ENCODE peak calls at places on chromosomes 4 and X, in eight cellular contexts. One of them, this sample, is unnamed.

GRCh38 chr4:36243355-36244256 is 708 bp downstream of the ARAP2 start:
- DNase-seq in pons: peak
- DNase-seq in neural crest cell: peak
- DNase-seq in HTR-8/SVneo: peak
- DNase-seq in DMS53: peak
- DNase-seq in A673: peak
- DNase-seq in fibroblast of pulmonary artery: peak
- DNase-seq in stimulated activated CD8-positive, alpha-beta memory T cell treated with anti-CD3 and anti-CD28 coated beads, Interleukin-2, amount 100 ng/mL, for 48 hours: peak
- DNase-seq in this sample: peak

GRCh38 chrX:96906741-96907140 is 23.0 kb downstream of the RPA4 start:
- DNase-seq in pons: no peak
- DNase-seq in neural crest cell: no peak
- DNase-seq in HTR-8/SVneo: no peak
- DNase-seq in DMS53: no peak
- DNase-seq in A673: no peak
- DNase-seq in fibroblast of pulmonary artery: peak
- DNase-seq in stimulated activated CD8-positive, alpha-beta memory T cell treated with anti-CD3 and anti-CD28 coated beads, Interleukin-2, amount 100 ng/mL, for 48 hours: no peak
- DNase-seq in this sample: no peak

GRCh38 chrX:38166478-38167083 is 54.1 kb downstream of the SRPX start:
- DNase-seq in pons: peak
- DNase-seq in neural crest cell: peak
- DNase-seq in HTR-8/SVneo: peak
- DNase-seq in DMS53: peak
- DNase-seq in A673: peak
- DNase-seq in fibroblast of pulmonary artery: peak
- DNase-seq in stimulated activated CD8-positive, alpha-beta memory T cell treated with anti-CD3 and anti-CD28 coated beads, Interleukin-2, amount 100 ng/mL, for 48 hours: no peak
- DNase-seq in this sample: no peak

GRCh38 chr4:6892190-6892908 is 17.3 kb upstream of the TBC1D14 start:
- DNase-seq in pons: peak
- DNase-seq in neural crest cell: peak
- DNase-seq in HTR-8/SVneo: no peak
- DNase-seq in DMS53: no peak
- DNase-seq in A673: no peak
- DNase-seq in fibroblast of pulmonary artery: peak
- DNase-seq in stimulated activated CD8-positive, alpha-beta memory T cell treated with anti-CD3 and anti-CD28 coated beads, Interleukin-2, amount 100 ng/mL, for 48 hours: no peak
- DNase-seq in this sample: no peak

GRCh38 chrX:120238947-120239346 is 11.7 kb upstream of the ZBTB33 start:
- DNase-seq in pons: no peak
- DNase-seq in neural crest cell: no peak
- DNase-seq in HTR-8/SVneo: no peak
- DNase-seq in DMS53: no peak
- DNase-seq in A673: no peak
- DNase-seq in fibroblast of pulmonary artery: no peak
- DNase-seq in stimulated activated CD8-positive, alpha-beta memory T cell treated with anti-CD3 and anti-CD28 coated beads, Interleukin-2, amount 100 ng/mL, for 48 hours: no peak
- DNase-seq in this sample: no peak

GRCh38 chr4:155120536-155120935 is 87.9 kb upstream of the NPY2R start:
- DNase-seq in pons: no peak
- DNase-seq in neural crest cell: no peak
- DNase-seq in HTR-8/SVneo: no peak
- DNase-seq in DMS53: no peak
- DNase-seq in A673: no peak
- DNase-seq in fibroblast of pulmonary artery: no peak
- DNase-seq in stimulated activated CD8-positive, alpha-beta memory T cell treated with anti-CD3 and anti-CD28 coated beads, Interleukin-2, amount 100 ng/mL, for 48 hours: no peak
- DNase-seq in this sample: no peak

GRCh38 chr4:159297088-159297487 is 194.2 kb downstream of the RAPGEF2 start:
- DNase-seq in pons: peak
- DNase-seq in neural crest cell: no peak
- DNase-seq in HTR-8/SVneo: no peak
- DNase-seq in DMS53: peak
- DNase-seq in A673: no peak
- DNase-seq in fibroblast of pulmonary artery: no peak
- DNase-seq in stimulated activated CD8-positive, alpha-beta memory T cell treated with anti-CD3 and anti-CD28 coated beads, Interleukin-2, amount 100 ng/mL, for 48 hours: no peak
- DNase-seq in this sample: no peak

GRCh38 chr4:5639556-5639955 is 68.8 kb downstream of the EVC2 start:
- DNase-seq in pons: no peak
- DNase-seq in neural crest cell: no peak
- DNase-seq in HTR-8/SVneo: no peak
- DNase-seq in DMS53: no peak
- DNase-seq in A673: no peak
- DNase-seq in fibroblast of pulmonary artery: no peak
- DNase-seq in stimulated activated CD8-positive, alpha-beta memory T cell treated with anti-CD3 and anti-CD28 coated beads, Interleukin-2, amount 100 ng/mL, for 48 hours: no peak
- DNase-seq in this sample: no peak

GRCh38 chrX:100677616-100678181 is 33.7 kb downstream of the SRPX2 start:
- DNase-seq in pons: no peak
- DNase-seq in neural crest cell: no peak
- DNase-seq in HTR-8/SVneo: no peak
- DNase-seq in DMS53: no peak
- DNase-seq in A673: no peak
- DNase-seq in fibroblast of pulmonary artery: peak
- DNase-seq in stimulated activated CD8-positive, alpha-beta memory T cell treated with anti-CD3 and anti-CD28 coated beads, Interleukin-2, amount 100 ng/mL, for 48 hours: no peak
- DNase-seq in this sample: no peak

GRCh38 chr4:152939655-152940054 is 3.5 kb downstream of the FHDC1 start:
- DNase-seq in pons: no peak
- DNase-seq in neural crest cell: no peak
- DNase-seq in HTR-8/SVneo: no peak
- DNase-seq in DMS53: no peak
- DNase-seq in A673: no peak
- DNase-seq in fibroblast of pulmonary artery: no peak
- DNase-seq in stimulated activated CD8-positive, alpha-beta memory T cell treated with anti-CD3 and anti-CD28 coated beads, Interleukin-2, amount 100 ng/mL, for 48 hours: no peak
- DNase-seq in this sample: no peak

GRCh38 chr4:134544303-134544761 is 342.7 kb upstream of the PABPC4L start:
- DNase-seq in pons: no peak
- DNase-seq in neural crest cell: no peak
- DNase-seq in HTR-8/SVneo: peak
- DNase-seq in DMS53: peak
- DNase-seq in A673: no peak
- DNase-seq in fibroblast of pulmonary artery: peak
- DNase-seq in stimulated activated CD8-positive, alpha-beta memory T cell treated with anti-CD3 and anti-CD28 coated beads, Interleukin-2, amount 100 ng/mL, for 48 hours: no peak
- DNase-seq in this sample: no peak

GRCh38 chr4:111959202-111959601 is 186.1 kb upstream of the FAM241A start:
- DNase-seq in pons: no peak
- DNase-seq in neural crest cell: no peak
- DNase-seq in HTR-8/SVneo: peak
- DNase-seq in DMS53: peak
- DNase-seq in A673: peak
- DNase-seq in fibroblast of pulmonary artery: peak
- DNase-seq in stimulated activated CD8-positive, alpha-beta memory T cell treated with anti-CD3 and anti-CD28 coated beads, Interleukin-2, amount 100 ng/mL, for 48 hours: no peak
- DNase-seq in this sample: no peak

GRCh38 chrX:40189018-40189417 is 91.3 kb upstream of the BCOR start:
- DNase-seq in pons: no peak
- DNase-seq in neural crest cell: no peak
- DNase-seq in HTR-8/SVneo: no peak
- DNase-seq in DMS53: no peak
- DNase-seq in A673: peak
- DNase-seq in fibroblast of pulmonary artery: peak
- DNase-seq in stimulated activated CD8-positive, alpha-beta memory T cell treated with anti-CD3 and anti-CD28 coated beads, Interleukin-2, amount 100 ng/mL, for 48 hours: no peak
- DNase-seq in this sample: no peak

GRCh38 chrX:65610040-65610439 is 57.4 kb upstream of the MSN start:
- DNase-seq in pons: no peak
- DNase-seq in neural crest cell: no peak
- DNase-seq in HTR-8/SVneo: no peak
- DNase-seq in DMS53: no peak
- DNase-seq in A673: peak
- DNase-seq in fibroblast of pulmonary artery: peak
- DNase-seq in stimulated activated CD8-positive, alpha-beta memory T cell treated with anti-CD3 and anti-CD28 coated beads, Interleukin-2, amount 100 ng/mL, for 48 hours: no peak
- DNase-seq in this sample: no peak

GRCh38 chr4:39713691-39714090 is 15.8 kb downstream of the UBE2K start:
- DNase-seq in pons: no peak
- DNase-seq in neural crest cell: no peak
- DNase-seq in HTR-8/SVneo: no peak
- DNase-seq in DMS53: no peak
- DNase-seq in A673: no peak
- DNase-seq in fibroblast of pulmonary artery: peak
- DNase-seq in stimulated activated CD8-positive, alpha-beta memory T cell treated with anti-CD3 and anti-CD28 coated beads, Interleukin-2, amount 100 ng/mL, for 48 hours: no peak
- DNase-seq in this sample: no peak

GRCh38 chrX:95056901-95057300 is 1382.9 kb downstream of the FAM133A start:
- DNase-seq in pons: peak
- DNase-seq in neural crest cell: no peak
- DNase-seq in HTR-8/SVneo: no peak
- DNase-seq in DMS53: peak
- DNase-seq in A673: no peak
- DNase-seq in fibroblast of pulmonary artery: peak
- DNase-seq in stimulated activated CD8-positive, alpha-beta memory T cell treated with anti-CD3 and anti-CD28 coated beads, Interleukin-2, amount 100 ng/mL, for 48 hours: no peak
- DNase-seq in this sample: no peak

GRCh38 chr4:102501176-102501634 is at the start of gene NFKB1:
- DNase-seq in pons: no peak
- DNase-seq in neural crest cell: peak
- DNase-seq in HTR-8/SVneo: peak
- DNase-seq in DMS53: peak
- DNase-seq in A673: peak
- DNase-seq in fibroblast of pulmonary artery: peak
- DNase-seq in stimulated activated CD8-positive, alpha-beta memory T cell treated with anti-CD3 and anti-CD28 coated beads, Interleukin-2, amount 100 ng/mL, for 48 hours: peak
- DNase-seq in this sample: peak

GRCh38 chrX:99469439-99469838 is 940.6 kb downstream of the PCDH19 start:
- DNase-seq in pons: no peak
- DNase-seq in neural crest cell: no peak
- DNase-seq in HTR-8/SVneo: no peak
- DNase-seq in DMS53: no peak
- DNase-seq in A673: no peak
- DNase-seq in fibroblast of pulmonary artery: no peak
- DNase-seq in stimulated activated CD8-positive, alpha-beta memory T cell treated with anti-CD3 and anti-CD28 coated beads, Interleukin-2, amount 100 ng/mL, for 48 hours: no peak
- DNase-seq in this sample: no peak

GRCh38 chrX:104432321-104432720 is 133.7 kb upstream of the IL1RAPL2 start:
- DNase-seq in pons: no peak
- DNase-seq in neural crest cell: no peak
- DNase-seq in HTR-8/SVneo: no peak
- DNase-seq in DMS53: peak
- DNase-seq in A673: no peak
- DNase-seq in fibroblast of pulmonary artery: no peak
- DNase-seq in stimulated activated CD8-positive, alpha-beta memory T cell treated with anti-CD3 and anti-CD28 coated beads, Interleukin-2, amount 100 ng/mL, for 48 hours: no peak
- DNase-seq in this sample: no peak

GRCh38 chr4:153465922-153466636 is at the start of gene TMEM131L:
- DNase-seq in pons: peak
- DNase-seq in neural crest cell: peak
- DNase-seq in HTR-8/SVneo: peak
- DNase-seq in DMS53: peak
- DNase-seq in A673: peak
- DNase-seq in fibroblast of pulmonary artery: peak
- DNase-seq in stimulated activated CD8-positive, alpha-beta memory T cell treated with anti-CD3 and anti-CD28 coated beads, Interleukin-2, amount 100 ng/mL, for 48 hours: peak
- DNase-seq in this sample: peak

GRCh38 chr4:29708473-29708872 is 1011.7 kb upstream of the PCDH7 start:
- DNase-seq in pons: no peak
- DNase-seq in neural crest cell: no peak
- DNase-seq in HTR-8/SVneo: peak
- DNase-seq in DMS53: peak
- DNase-seq in A673: peak
- DNase-seq in fibroblast of pulmonary artery: peak
- DNase-seq in stimulated activated CD8-positive, alpha-beta memory T cell treated with anti-CD3 and anti-CD28 coated beads, Interleukin-2, amount 100 ng/mL, for 48 hours: no peak
- DNase-seq in this sample: no peak

GRCh38 chr4:10186228-10187214 is 69.9 kb upstream of the WDR1 start:
- DNase-seq in pons: peak
- DNase-seq in neural crest cell: no peak
- DNase-seq in HTR-8/SVneo: no peak
- DNase-seq in DMS53: peak
- DNase-seq in A673: no peak
- DNase-seq in fibroblast of pulmonary artery: peak
- DNase-seq in stimulated activated CD8-positive, alpha-beta memory T cell treated with anti-CD3 and anti-CD28 coated beads, Interleukin-2, amount 100 ng/mL, for 48 hours: no peak
- DNase-seq in this sample: no peak

GRCh38 chr4:38060829-38061431 is 100.7 kb downstream of the PTTG2 start:
- DNase-seq in pons: no peak
- DNase-seq in neural crest cell: no peak
- DNase-seq in HTR-8/SVneo: no peak
- DNase-seq in DMS53: peak
- DNase-seq in A673: peak
- DNase-seq in fibroblast of pulmonary artery: peak
- DNase-seq in stimulated activated CD8-positive, alpha-beta memory T cell treated with anti-CD3 and anti-CD28 coated beads, Interleukin-2, amount 100 ng/mL, for 48 hours: no peak
- DNase-seq in this sample: no peak

GRCh38 chr4:7904108-7904516 is 35.5 kb downstream of the AFAP1 start:
- DNase-seq in pons: no peak
- DNase-seq in neural crest cell: peak
- DNase-seq in HTR-8/SVneo: no peak
- DNase-seq in DMS53: no peak
- DNase-seq in A673: no peak
- DNase-seq in fibroblast of pulmonary artery: peak
- DNase-seq in stimulated activated CD8-positive, alpha-beta memory T cell treated with anti-CD3 and anti-CD28 coated beads, Interleukin-2, amount 100 ng/mL, for 48 hours: no peak
- DNase-seq in this sample: no peak